ENCODE peak calls at places on chromosomes 11 and 22, in eight cellular contexts. One of them, this sample, is unnamed.

GRCh38 chr11:58316142-58316541 is 42.7 kb downstream of the OR5B17 start:
- DNase-seq in hypothalamus: no peak
- DNase-seq in ovary: no peak
- DNase-seq in HL-60: no peak
- DNase-seq in HTR-8/SVneo: no peak
- DNase-seq in NCI-H1092 treated with DMSO at 0.1 percent for 48 hours: no peak
- DNase-seq in stimulated activated CD8-positive, alpha-beta memory T cell treated with anti-CD3 and anti-CD28 coated beads, Interleukin-15, amount 100 ng/mL, for 4 hours: no peak
- DNase-seq in prostate gland: no peak
- DNase-seq in this sample: no peak

GRCh38 chr11:1934326-1935155 is 12.6 kb upstream of the MRPL23 start:
- DNase-seq in HL-60: no peak
- DNase-seq in hypothalamus: no peak
- DNase-seq in ovary: no peak
- DNase-seq in prostate gland: no peak
- DNase-seq in NCI-H1092 treated with DMSO at 0.1 percent for 48 hours: no peak
- DNase-seq in HTR-8/SVneo: no peak
- DNase-seq in stimulated activated CD8-positive, alpha-beta memory T cell treated with anti-CD3 and anti-CD28 coated beads, Interleukin-15, amount 100 ng/mL, for 4 hours: no peak
- DNase-seq in this sample: no peak

GRCh38 chr11:10561043-10561818 is 7.2 kb downstream of the LYVE1 start:
- DNase-seq in NCI-H1092 treated with DMSO at 0.1 percent for 48 hours: no peak
- DNase-seq in HL-60: no peak
- DNase-seq in ovary: no peak
- DNase-seq in prostate gland: no peak
- DNase-seq in hypothalamus: no peak
- DNase-seq in stimulated activated CD8-positive, alpha-beta memory T cell treated with anti-CD3 and anti-CD28 coated beads, Interleukin-15, amount 100 ng/mL, for 4 hours: no peak
- DNase-seq in HTR-8/SVneo: no peak
- DNase-seq in this sample: no peak

GRCh38 chr11:34890812-34891211 is 25.4 kb downstream of the APIP start:
- DNase-seq in hypothalamus: no peak
- DNase-seq in HTR-8/SVneo: peak
- DNase-seq in NCI-H1092 treated with DMSO at 0.1 percent for 48 hours: peak
- DNase-seq in ovary: no peak
- DNase-seq in stimulated activated CD8-positive, alpha-beta memory T cell treated with anti-CD3 and anti-CD28 coated beads, Interleukin-15, amount 100 ng/mL, for 4 hours: no peak
- DNase-seq in HL-60: no peak
- DNase-seq in prostate gland: no peak
- DNase-seq in this sample: no peak

GRCh38 chr11:63212742-63213141 is 30.7 kb downstream of the SLC22A25 start:
- DNase-seq in ovary: no peak
- DNase-seq in stimulated activated CD8-positive, alpha-beta memory T cell treated with anti-CD3 and anti-CD28 coated beads, Interleukin-15, amount 100 ng/mL, for 4 hours: no peak
- DNase-seq in HTR-8/SVneo: peak
- DNase-seq in hypothalamus: no peak
- DNase-seq in NCI-H1092 treated with DMSO at 0.1 percent for 48 hours: peak
- DNase-seq in HL-60: peak
- DNase-seq in prostate gland: no peak
- DNase-seq in this sample: no peak

GRCh38 chr11:110410638-110411037 is 19.1 kb upstream of the FDX1 start:
- DNase-seq in ovary: no peak
- DNase-seq in stimulated activated CD8-positive, alpha-beta memory T cell treated with anti-CD3 and anti-CD28 coated beads, Interleukin-15, amount 100 ng/mL, for 4 hours: no peak
- DNase-seq in hypothalamus: no peak
- DNase-seq in HL-60: no peak
- DNase-seq in NCI-H1092 treated with DMSO at 0.1 percent for 48 hours: no peak
- DNase-seq in HTR-8/SVneo: no peak
- DNase-seq in prostate gland: no peak
- DNase-seq in this sample: no peak

GRCh38 chr11:100484948-100485347 is 202.1 kb upstream of the ARHGAP42 start:
- DNase-seq in stimulated activated CD8-positive, alpha-beta memory T cell treated with anti-CD3 and anti-CD28 coated beads, Interleukin-15, amount 100 ng/mL, for 4 hours: no peak
- DNase-seq in hypothalamus: no peak
- DNase-seq in HTR-8/SVneo: no peak
- DNase-seq in HL-60: no peak
- DNase-seq in prostate gland: no peak
- DNase-seq in NCI-H1092 treated with DMSO at 0.1 percent for 48 hours: no peak
- DNase-seq in ovary: no peak
- DNase-seq in this sample: no peak

GRCh38 chr22:46293591-46294260 is 2.9 kb upstream of the GTSE1 start:
- DNase-seq in ovary: no peak
- DNase-seq in hypothalamus: no peak
- DNase-seq in prostate gland: no peak
- DNase-seq in stimulated activated CD8-positive, alpha-beta memory T cell treated with anti-CD3 and anti-CD28 coated beads, Interleukin-15, amount 100 ng/mL, for 4 hours: no peak
- DNase-seq in HTR-8/SVneo: no peak
- DNase-seq in HL-60: no peak
- DNase-seq in NCI-H1092 treated with DMSO at 0.1 percent for 48 hours: no peak
- DNase-seq in this sample: peak

GRCh38 chr22:25749420-25750169 is 7.6 kb downstream of the MYO18B start:
- DNase-seq in NCI-H1092 treated with DMSO at 0.1 percent for 48 hours: no peak
- DNase-seq in prostate gland: no peak
- DNase-seq in hypothalamus: no peak
- DNase-seq in HTR-8/SVneo: no peak
- DNase-seq in stimulated activated CD8-positive, alpha-beta memory T cell treated with anti-CD3 and anti-CD28 coated beads, Interleukin-15, amount 100 ng/mL, for 4 hours: no peak
- DNase-seq in HL-60: no peak
- DNase-seq in ovary: no peak
- DNase-seq in this sample: no peak

GRCh38 chr11:7513210-7514098 is at the start of gene PPFIBP2:
- DNase-seq in stimulated activated CD8-positive, alpha-beta memory T cell treated with anti-CD3 and anti-CD28 coated beads, Interleukin-15, amount 100 ng/mL, for 4 hours: peak
- DNase-seq in NCI-H1092 treated with DMSO at 0.1 percent for 48 hours: peak
- DNase-seq in HTR-8/SVneo: peak
- DNase-seq in HL-60: no peak
- DNase-seq in prostate gland: peak
- DNase-seq in ovary: peak
- DNase-seq in hypothalamus: peak
- DNase-seq in this sample: peak

GRCh38 chr22:26631282-26631681 is 9.5 kb downstream of the CRYBA4 start:
- DNase-seq in HL-60: no peak
- DNase-seq in prostate gland: no peak
- DNase-seq in hypothalamus: no peak
- DNase-seq in NCI-H1092 treated with DMSO at 0.1 percent for 48 hours: no peak
- DNase-seq in ovary: no peak
- DNase-seq in HTR-8/SVneo: no peak
- DNase-seq in stimulated activated CD8-positive, alpha-beta memory T cell treated with anti-CD3 and anti-CD28 coated beads, Interleukin-15, amount 100 ng/mL, for 4 hours: no peak
- DNase-seq in this sample: no peak

GRCh38 chr22:48885919-48886305 is 941.8 kb downstream of the BRD1 start:
- DNase-seq in HTR-8/SVneo: no peak
- DNase-seq in hypothalamus: no peak
- DNase-seq in ovary: peak
- DNase-seq in NCI-H1092 treated with DMSO at 0.1 percent for 48 hours: no peak
- DNase-seq in HL-60: no peak
- DNase-seq in prostate gland: no peak
- DNase-seq in stimulated activated CD8-positive, alpha-beta memory T cell treated with anti-CD3 and anti-CD28 coated beads, Interleukin-15, amount 100 ng/mL, for 4 hours: no peak
- DNase-seq in this sample: peak

GRCh38 chr11:118142081-118142480 is 10.5 kb downstream of the SCN4B start:
- DNase-seq in ovary: no peak
- DNase-seq in prostate gland: no peak
- DNase-seq in hypothalamus: no peak
- DNase-seq in stimulated activated CD8-positive, alpha-beta memory T cell treated with anti-CD3 and anti-CD28 coated beads, Interleukin-15, amount 100 ng/mL, for 4 hours: no peak
- DNase-seq in HL-60: peak
- DNase-seq in NCI-H1092 treated with DMSO at 0.1 percent for 48 hours: no peak
- DNase-seq in HTR-8/SVneo: peak
- DNase-seq in this sample: peak

GRCh38 chr11:32890843-32891656 is 1.6 kb upstream of the QSER1 start:
- DNase-seq in HL-60: no peak
- DNase-seq in ovary: no peak
- DNase-seq in NCI-H1092 treated with DMSO at 0.1 percent for 48 hours: peak
- DNase-seq in HTR-8/SVneo: no peak
- DNase-seq in hypothalamus: no peak
- DNase-seq in prostate gland: no peak
- DNase-seq in stimulated activated CD8-positive, alpha-beta memory T cell treated with anti-CD3 and anti-CD28 coated beads, Interleukin-15, amount 100 ng/mL, for 4 hours: no peak
- DNase-seq in this sample: no peak

GRCh38 chr22:46379301-46379930 is 43.9 kb downstream of the TRMU start:
- DNase-seq in prostate gland: no peak
- DNase-seq in NCI-H1092 treated with DMSO at 0.1 percent for 48 hours: no peak
- DNase-seq in ovary: no peak
- DNase-seq in HL-60: no peak
- DNase-seq in hypothalamus: no peak
- DNase-seq in HTR-8/SVneo: no peak
- DNase-seq in stimulated activated CD8-positive, alpha-beta memory T cell treated with anti-CD3 and anti-CD28 coated beads, Interleukin-15, amount 100 ng/mL, for 4 hours: no peak
- DNase-seq in this sample: no peak

GRCh38 chr11:125343732-125344131 is 152.3 kb downstream of the FEZ1 start:
- DNase-seq in HTR-8/SVneo: no peak
- DNase-seq in prostate gland: no peak
- DNase-seq in NCI-H1092 treated with DMSO at 0.1 percent for 48 hours: no peak
- DNase-seq in hypothalamus: no peak
- DNase-seq in ovary: peak
- DNase-seq in HL-60: no peak
- DNase-seq in stimulated activated CD8-positive, alpha-beta memory T cell treated with anti-CD3 and anti-CD28 coated beads, Interleukin-15, amount 100 ng/mL, for 4 hours: no peak
- DNase-seq in this sample: no peak

GRCh38 chr11:2779499-2779980 is 79.7 kb upstream of the KCNQ1OT1 start:
- DNase-seq in HL-60: no peak
- DNase-seq in ovary: peak
- DNase-seq in hypothalamus: no peak
- DNase-seq in HTR-8/SVneo: no peak
- DNase-seq in prostate gland: no peak
- DNase-seq in NCI-H1092 treated with DMSO at 0.1 percent for 48 hours: no peak
- DNase-seq in stimulated activated CD8-positive, alpha-beta memory T cell treated with anti-CD3 and anti-CD28 coated beads, Interleukin-15, amount 100 ng/mL, for 4 hours: no peak
- DNase-seq in this sample: no peak

GRCh38 chr22:32079110-32080089 is 36.3 kb downstream of the SLC5A1 start:
- DNase-seq in NCI-H1092 treated with DMSO at 0.1 percent for 48 hours: no peak
- DNase-seq in hypothalamus: no peak
- DNase-seq in prostate gland: peak
- DNase-seq in ovary: no peak
- DNase-seq in HTR-8/SVneo: peak
- DNase-seq in HL-60: no peak
- DNase-seq in stimulated activated CD8-positive, alpha-beta memory T cell treated with anti-CD3 and anti-CD28 coated beads, Interleukin-15, amount 100 ng/mL, for 4 hours: no peak
- DNase-seq in this sample: no peak

GRCh38 chr22:41286639-41287091 is 678 bp upstream of the RANGAP1 start:
- DNase-seq in HTR-8/SVneo: no peak
- DNase-seq in prostate gland: peak
- DNase-seq in ovary: peak
- DNase-seq in stimulated activated CD8-positive, alpha-beta memory T cell treated with anti-CD3 and anti-CD28 coated beads, Interleukin-15, amount 100 ng/mL, for 4 hours: no peak
- DNase-seq in hypothalamus: peak
- DNase-seq in HL-60: peak
- DNase-seq in NCI-H1092 treated with DMSO at 0.1 percent for 48 hours: no peak
- DNase-seq in this sample: no peak

GRCh38 chr11:9687736-9688494 is 24.0 kb downstream of the SWAP70 start:
- DNase-seq in prostate gland: no peak
- DNase-seq in stimulated activated CD8-positive, alpha-beta memory T cell treated with anti-CD3 and anti-CD28 coated beads, Interleukin-15, amount 100 ng/mL, for 4 hours: no peak
- DNase-seq in HL-60: no peak
- DNase-seq in ovary: no peak
- DNase-seq in HTR-8/SVneo: no peak
- DNase-seq in hypothalamus: no peak
- DNase-seq in NCI-H1092 treated with DMSO at 0.1 percent for 48 hours: no peak
- DNase-seq in this sample: no peak

GRCh38 chr11:9982796-9983579 is 311.0 kb downstream of the SBF2 start:
- DNase-seq in hypothalamus: peak
- DNase-seq in stimulated activated CD8-positive, alpha-beta memory T cell treated with anti-CD3 and anti-CD28 coated beads, Interleukin-15, amount 100 ng/mL, for 4 hours: no peak
- DNase-seq in prostate gland: no peak
- DNase-seq in ovary: no peak
- DNase-seq in HTR-8/SVneo: no peak
- DNase-seq in HL-60: no peak
- DNase-seq in NCI-H1092 treated with DMSO at 0.1 percent for 48 hours: no peak
- DNase-seq in this sample: no peak

GRCh38 chr11:33779849-33780528 is 5.7 kb upstream of the FBXO3 start:
- DNase-seq in stimulated activated CD8-positive, alpha-beta memory T cell treated with anti-CD3 and anti-CD28 coated beads, Interleukin-15, amount 100 ng/mL, for 4 hours: no peak
- DNase-seq in HTR-8/SVneo: peak
- DNase-seq in NCI-H1092 treated with DMSO at 0.1 percent for 48 hours: no peak
- DNase-seq in hypothalamus: no peak
- DNase-seq in HL-60: no peak
- DNase-seq in ovary: no peak
- DNase-seq in prostate gland: no peak
- DNase-seq in this sample: no peak

GRCh38 chr22:25377699-25378098 is 158.3 kb downstream of the CRYBB2 start:
- DNase-seq in stimulated activated CD8-positive, alpha-beta memory T cell treated with anti-CD3 and anti-CD28 coated beads, Interleukin-15, amount 100 ng/mL, for 4 hours: no peak
- DNase-seq in HL-60: no peak
- DNase-seq in HTR-8/SVneo: no peak
- DNase-seq in prostate gland: no peak
- DNase-seq in hypothalamus: no peak
- DNase-seq in ovary: no peak
- DNase-seq in NCI-H1092 treated with DMSO at 0.1 percent for 48 hours: no peak
- DNase-seq in this sample: no peak

GRCh38 chr22:46674367-46674781 is 54.2 kb downstream of the GRAMD4 start:
- DNase-seq in stimulated activated CD8-positive, alpha-beta memory T cell treated with anti-CD3 and anti-CD28 coated beads, Interleukin-15, amount 100 ng/mL, for 4 hours: peak
- DNase-seq in prostate gland: no peak
- DNase-seq in HL-60: peak
- DNase-seq in NCI-H1092 treated with DMSO at 0.1 percent for 48 hours: no peak
- DNase-seq in HTR-8/SVneo: no peak
- DNase-seq in hypothalamus: no peak
- DNase-seq in ovary: peak
- DNase-seq in this sample: peak

GRCh38 chr11:134461621-134462020 is 49.6 kb upstream of the B3GAT1 start:
- DNase-seq in stimulated activated CD8-positive, alpha-beta memory T cell treated with anti-CD3 and anti-CD28 coated beads, Interleukin-15, amount 100 ng/mL, for 4 hours: no peak
- DNase-seq in ovary: no peak
- DNase-seq in NCI-H1092 treated with DMSO at 0.1 percent for 48 hours: no peak
- DNase-seq in hypothalamus: no peak
- DNase-seq in HTR-8/SVneo: no peak
- DNase-seq in prostate gland: no peak
- DNase-seq in HL-60: no peak
- DNase-seq in this sample: no peak

GRCh38 chr11:117180661-117181585 is 2.4 kb downstream of the SIDT2 start:
- DNase-seq in ovary: peak
- DNase-seq in stimulated activated CD8-positive, alpha-beta memory T cell treated with anti-CD3 and anti-CD28 coated beads, Interleukin-15, amount 100 ng/mL, for 4 hours: peak
- DNase-seq in HTR-8/SVneo: no peak
- DNase-seq in hypothalamus: peak
- DNase-seq in HL-60: peak
- DNase-seq in prostate gland: peak
- DNase-seq in NCI-H1092 treated with DMSO at 0.1 percent for 48 hours: peak
- DNase-seq in this sample: peak

GRCh38 chr22:28247667-28248363 is 328.8 kb upstream of the PITPNB start:
- DNase-seq in HTR-8/SVneo: no peak
- DNase-seq in NCI-H1092 treated with DMSO at 0.1 percent for 48 hours: peak
- DNase-seq in hypothalamus: no peak
- DNase-seq in prostate gland: no peak
- DNase-seq in HL-60: no peak
- DNase-seq in stimulated activated CD8-positive, alpha-beta memory T cell treated with anti-CD3 and anti-CD28 coated beads, Interleukin-15, amount 100 ng/mL, for 4 hours: no peak
- DNase-seq in ovary: no peak
- DNase-seq in this sample: no peak

GRCh38 chr22:35838849-35839646 is 121.4 kb downstream of the APOL5 start:
- DNase-seq in prostate gland: peak
- DNase-seq in HL-60: no peak
- DNase-seq in stimulated activated CD8-positive, alpha-beta memory T cell treated with anti-CD3 and anti-CD28 coated beads, Interleukin-15, amount 100 ng/mL, for 4 hours: no peak
- DNase-seq in HTR-8/SVneo: no peak
- DNase-seq in NCI-H1092 treated with DMSO at 0.1 percent for 48 hours: peak
- DNase-seq in ovary: peak
- DNase-seq in hypothalamus: no peak
- DNase-seq in this sample: peak

GRCh38 chr11:59154585-59154984 is 11.9 kb downstream of the FAM111A start:
- DNase-seq in HTR-8/SVneo: no peak
- DNase-seq in stimulated activated CD8-positive, alpha-beta memory T cell treated with anti-CD3 and anti-CD28 coated beads, Interleukin-15, amount 100 ng/mL, for 4 hours: no peak
- DNase-seq in ovary: no peak
- DNase-seq in HL-60: no peak
- DNase-seq in hypothalamus: no peak
- DNase-seq in prostate gland: peak
- DNase-seq in NCI-H1092 treated with DMSO at 0.1 percent for 48 hours: no peak
- DNase-seq in this sample: no peak

GRCh38 chr22:32378703-32379272 is 21.1 kb downstream of the RFPL3 start:
- DNase-seq in NCI-H1092 treated with DMSO at 0.1 percent for 48 hours: peak
- DNase-seq in hypothalamus: peak
- DNase-seq in prostate gland: no peak
- DNase-seq in stimulated activated CD8-positive, alpha-beta memory T cell treated with anti-CD3 and anti-CD28 coated beads, Interleukin-15, amount 100 ng/mL, for 4 hours: no peak
- DNase-seq in HL-60: peak
- DNase-seq in ovary: no peak
- DNase-seq in HTR-8/SVneo: peak
- DNase-seq in this sample: no peak

GRCh38 chr11:1111545-1112212 is 37.0 kb downstream of the MUC2 start:
- DNase-seq in HL-60: no peak
- DNase-seq in stimulated activated CD8-positive, alpha-beta memory T cell treated with anti-CD3 and anti-CD28 coated beads, Interleukin-15, amount 100 ng/mL, for 4 hours: no peak
- DNase-seq in prostate gland: no peak
- DNase-seq in NCI-H1092 treated with DMSO at 0.1 percent for 48 hours: no peak
- DNase-seq in ovary: no peak
- DNase-seq in hypothalamus: no peak
- DNase-seq in HTR-8/SVneo: no peak
- DNase-seq in this sample: peak